ENCODE peak calls at places on chromosomes 6 and 20, in six cellular contexts. F, D, H, V, J and U are unnamed samples.

GRCh38 chr6:80214436-80215022 is 108.1 kb downstream of the BCKDHB start:
- DNase-seq in F (no peak), D (peak; percentile 65), H (peak; percentile 62), V (peak; percentile 29), J (no peak), U (peak; percentile 23)

GRCh38 chr20:37758332-37758731 is 64.5 kb downstream of the CTNNBL1 start:
- DNase-seq in F (peak; percentile 70), D (peak; percentile 23), H (no peak), V (peak; percentile 24), J (peak; percentile 66), U (peak; percentile 8)

GRCh38 chr20:58707770-58708169 is 15.2 kb downstream of the NPEPL1 start:
- DNase-seq in F (peak; percentile 3), D (no peak), H (no peak), V (no peak), J (no peak), U (no peak)

GRCh38 chr6:64280569-64280968 is 645.0 kb downstream of the PHF3 start:
- DNase-seq in F (peak; percentile 15), D (no peak), H (peak; percentile 45), V (peak; percentile 21), J (no peak), U (peak; percentile 6)

GRCh38 chr20:22453244-22454080 is 130.9 kb downstream of the FOXA2 start:
- DNase-seq in F (no peak), D (peak; percentile 25), H (peak; percentile 11), V (peak; percentile 70), J (no peak), U (peak; percentile 77)

GRCh38 chr20:20450461-20451027 is 82.6 kb downstream of the INSM1 start:
- DNase-seq in F (no peak), D (peak; percentile 7), H (peak; percentile 15), V (no peak), J (no peak), U (no peak)

GRCh38 chr6:6610031-6610591 is 21.6 kb downstream of the LY86 start:
- DNase-seq in F (no peak), D (no peak), H (no peak), V (no peak), J (no peak), U (no peak)

GRCh38 chr6:1481326-1481725 is 92.0 kb downstream of the FOXF2 start:
- DNase-seq in F (no peak), D (no peak), H (no peak), V (no peak), J (no peak), U (peak; percentile 73)

GRCh38 chr20:63969851-63970713 is at the start of gene ZNF512B:
- DNase-seq in F (peak; percentile 70), D (peak; percentile 84), H (no peak), V (peak; percentile 66), J (peak; percentile 82), U (peak; percentile 67)

GRCh38 chr20:58870293-58871014 is 17.9 kb downstream of the GNAS start:
- DNase-seq in F (peak; percentile 83), D (peak; percentile 61), H (peak; percentile 63), V (peak; percentile 70), J (peak; percentile 87), U (peak; percentile 78)

GRCh38 chr20:32017711-32018251 is 7.5 kb downstream of the CCM2L start:
- DNase-seq in F (peak; percentile 93), D (peak; percentile 62), H (no peak), V (peak; percentile 69), J (peak; percentile 85), U (peak; percentile 53)

GRCh38 chr20:34871320-34871926 is 1.2 kb downstream of the GGT7 start:
- DNase-seq in F (no peak), D (no peak), H (no peak), V (no peak), J (no peak), U (no peak)

GRCh38 chr6:90346729-90347128 is 50.1 kb upstream of the BACH2 start:
- DNase-seq in F (no peak), D (no peak), H (no peak), V (no peak), J (no peak), U (no peak)

GRCh38 chr6:3324262-3324942 is 65.7 kb downstream of the PSMG4 start:
- DNase-seq in F (no peak), D (peak; percentile 88), H (peak; percentile 93), V (peak; percentile 17), J (no peak), U (peak; percentile 73)

GRCh38 chr6:160882741-160883340 is 108.7 kb upstream of the MAP3K4 start:
- DNase-seq in F (no peak), D (no peak), H (no peak), V (no peak), J (no peak), U (no peak)

GRCh38 chr6:135451617-135452190 is 45.8 kb downstream of the AHI1 start:
- DNase-seq in F (no peak), D (peak; percentile 47), H (peak; percentile 63), V (peak; percentile 32), J (no peak), U (no peak)

GRCh38 chr6:112384511-112384910 is 37.4 kb downstream of the RFPL4B start:
- DNase-seq in F (no peak), D (no peak), H (no peak), V (no peak), J (no peak), U (no peak)

GRCh38 chr6:161257778-161258457 is 15.9 kb downstream of the AGPAT4 start:
- DNase-seq in F (no peak), D (no peak), H (peak; percentile 95), V (no peak), J (no peak), U (peak; percentile 28)

GRCh38 chr6:154458565-154459475 is 51.7 kb downstream of the CNKSR3 start:
- DNase-seq in F (no peak), D (no peak), H (no peak), V (no peak), J (no peak), U (no peak)

GRCh38 chr20:56426926-56427325 is 14.9 kb downstream of the CASS4 start:
- DNase-seq in F (no peak), D (no peak), H (no peak), V (no peak), J (no peak), U (no peak)

GRCh38 chr6:45710304-45710821 is 305.3 kb downstream of the CLIC5 start:
- DNase-seq in F (no peak), D (no peak), H (no peak), V (no peak), J (no peak), U (peak; percentile 2)

GRCh38 chr6:3133515-3133914 is 15.0 kb downstream of the BPHL start:
- DNase-seq in F (no peak), D (no peak), H (no peak), V (no peak), J (no peak), U (no peak)

GRCh38 chr20:62049342-62050165 is 16.1 kb downstream of the TAF4 start:
- DNase-seq in F (peak; percentile 8), D (no peak), H (no peak), V (no peak), J (no peak), U (no peak)

GRCh38 chr6:130276507-130276906 is 53.8 kb upstream of the SAMD3 start:
- DNase-seq in F (no peak), D (no peak), H (no peak), V (no peak), J (no peak), U (no peak)

GRCh38 chr6:130288065-130288464 is 65.3 kb upstream of the SAMD3 start:
- DNase-seq in F (no peak), D (no peak), H (no peak), V (no peak), J (no peak), U (no peak)

DNA sequence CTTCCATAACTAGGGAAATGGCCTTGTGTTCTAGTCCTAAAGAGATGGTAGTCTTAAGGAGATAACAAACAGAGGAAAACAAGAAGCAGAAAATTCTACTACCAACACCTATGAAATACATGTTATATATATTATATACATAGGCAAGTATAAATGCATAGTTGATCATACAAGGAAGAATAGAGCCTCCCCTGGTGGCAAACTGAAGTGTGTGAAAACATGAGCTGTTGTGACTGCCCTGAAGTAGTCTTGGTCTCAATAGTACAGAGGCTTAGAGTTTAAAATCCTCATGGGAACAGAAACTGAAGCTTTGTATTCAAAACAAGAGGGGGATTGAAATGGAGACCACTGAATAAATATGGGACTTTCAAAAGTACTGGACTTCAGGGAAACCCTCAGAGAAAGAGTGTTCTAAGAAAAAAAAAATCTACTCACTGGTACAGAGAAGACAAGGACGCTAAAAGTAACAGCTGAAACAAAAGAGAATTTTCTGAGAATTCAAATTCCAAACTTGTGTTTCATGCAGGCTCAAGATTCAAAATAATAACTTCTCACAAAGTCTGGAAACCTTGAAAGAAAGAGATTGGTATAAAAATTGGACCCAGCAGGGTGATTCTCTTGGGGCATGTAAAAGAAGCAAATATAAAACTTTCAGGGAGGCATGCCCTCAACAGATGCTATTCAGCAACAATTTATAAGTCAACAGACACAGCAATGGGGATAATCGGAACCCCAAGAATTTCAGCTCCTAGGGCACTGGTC is 59.7 kb upstream of the SAMD3 start:
- DNase-seq in F (no peak), D (peak; percentile 36), H (peak; percentile 19), V (peak; percentile 9), J (no peak), U (no peak)
- TF ChIP-seq JUN in F (no peak), D (no peak), H (no peak), V (no peak), J (no peak), U (no peak)

DNA sequence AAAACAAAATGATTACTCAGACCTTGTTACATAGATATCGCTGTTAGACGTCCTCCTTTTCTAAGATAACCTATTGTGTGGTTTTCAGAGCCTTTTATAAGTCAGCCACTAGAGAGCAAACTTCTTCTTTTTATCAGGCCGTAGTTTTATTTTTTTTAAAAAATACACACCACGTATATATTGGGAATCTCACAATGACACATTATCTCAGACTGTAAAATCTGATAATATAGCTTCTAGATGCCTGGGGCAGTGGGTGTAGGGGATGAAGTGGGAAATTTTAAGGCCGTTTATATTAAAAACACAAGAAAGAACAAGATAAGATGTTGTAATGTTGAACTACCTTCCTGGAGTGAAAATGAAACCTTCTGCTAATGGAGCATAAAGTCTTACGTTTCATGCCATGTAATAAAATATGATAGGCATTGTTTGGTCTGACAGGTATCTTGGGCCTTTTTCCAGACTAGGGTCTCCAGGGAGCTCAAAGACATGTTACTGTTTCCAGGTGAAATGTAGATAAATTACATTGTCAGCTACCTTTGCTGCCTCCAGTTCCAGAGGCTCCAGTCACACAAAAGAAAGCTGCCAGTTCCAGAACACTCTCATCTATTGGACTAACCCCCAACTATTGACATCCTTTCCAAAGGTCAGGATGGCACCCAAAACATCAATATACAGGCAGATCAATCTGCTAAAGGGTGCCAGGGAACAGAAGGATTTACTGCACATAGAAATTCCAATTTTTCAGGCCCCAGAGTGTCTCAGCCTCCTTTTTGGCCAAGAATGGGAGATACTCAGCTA is 130.2 kb upstream of the AKIRIN2 start:
- DNase-seq in F (no peak), D (no peak), H (peak; percentile 64), V (no peak), J (no peak), U (no peak)
- TF ChIP-seq JUN in F (no peak), D (no peak), H (no peak), V (no peak), J (no peak), U (no peak)

GRCh38 chr6:113596907-113597583 is 260.1 kb upstream of the MARCKS start:
- DNase-seq in F (no peak), D (no peak), H (no peak), V (no peak), J (no peak), U (no peak)
- TF ChIP-seq JUN in F (no peak), D (no peak), H (no peak), V (no peak), J (no peak), U (no peak)

DNA sequence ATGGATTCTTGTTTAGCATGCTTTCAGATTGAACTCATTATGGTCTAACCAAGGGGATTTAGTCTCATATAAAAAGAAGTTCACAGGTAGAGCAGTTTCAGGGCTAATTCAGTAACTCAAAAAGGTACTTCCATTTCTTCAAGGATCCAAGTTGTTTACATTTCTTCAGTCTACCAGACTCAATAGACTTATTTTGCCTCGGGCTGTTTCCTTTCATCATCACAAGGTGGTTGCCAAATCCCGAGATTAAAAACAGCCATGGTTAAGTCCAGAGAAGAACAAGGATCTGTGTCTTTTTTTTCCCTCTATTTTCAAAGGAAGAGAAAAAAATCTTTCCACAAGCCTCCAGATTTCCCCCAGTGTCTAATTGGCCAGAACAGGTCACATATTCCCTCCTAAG is 69.8 kb upstream of the SNX9 start:
- DNase-seq in F (no peak), D (no peak), H (no peak), V (no peak), J (no peak), U (no peak)
- TF ChIP-seq JUN in F (no peak), D (no peak), H (no peak), V (no peak), J (no peak), U (no peak)